ENCODE peak calls at places on chromosome 9, in four cellular contexts. Y is GM12878, O is HEK293T, T is HepG2. S is an unnamed sample.

GRCh38 chr9:12847591-12847990 is 72.8 kb downstream of the LURAP1L start:
- DNase-seq in Y (no peak), O (no peak), T (no peak), S (no peak)

GRCh38 chr9:19828586-19828985 is 39.7 kb upstream of the SLC24A2 start:
- DNase-seq in Y (no peak), O (no peak), T (no peak), S (no peak)

GRCh38 chr9:134957165-134957944 is 39.6 kb upstream of the FCN1 start:
- DNase-seq in Y (no peak), O (no peak), T (no peak), S (no peak)

GRCh38 chr9:95504053-95504963 is 12.5 kb downstream of the PTCH1 start:
- DNase-seq in Y (no peak), O (no peak), T (peak), S (peak)

GRCh38 chr9:7376838-7377237 is 422.7 kb downstream of the DMAC1 start:
- DNase-seq in Y (no peak), O (no peak), T (no peak), S (no peak)

GRCh38 chr9:36899406-36899805 is 134.7 kb downstream of the PAX5 start:
- DNase-seq in Y (no peak), O (no peak), T (no peak), S (no peak)

GRCh38 chr9:91197232-91198181 is 164.2 kb downstream of the AUH start:
- DNase-seq in Y (no peak), O (no peak), T (peak), S (peak)

GRCh38 chr9:81890104-81890503 is 38.1 kb upstream of the SPATA31D4 start:
- DNase-seq in Y (no peak), O (no peak), T (no peak), S (no peak)

GRCh38 chr9:24545285-24545684 is 412 bp downstream of the IZUMO3 start:
- DNase-seq in Y (no peak), O (no peak), T (no peak), S (no peak)

GRCh38 chr9:127033784-127034183 is 88.7 kb downstream of the ANGPTL2 start:
- DNase-seq in Y (no peak), O (no peak), T (no peak), S (no peak)

GRCh38 chr9:86868611-86869010 is 78.7 kb downstream of the GAS1 start:
- DNase-seq in Y (no peak), O (no peak), T (no peak), S (no peak)

GRCh38 chr9:95896580-95896979 is 21.1 kb downstream of the ERCC6L2 start:
- DNase-seq in Y (no peak), O (no peak), T (no peak), S (no peak)

GRCh38 chr9:86960938-86961337 is 13.6 kb upstream of the GAS1 start:
- DNase-seq in Y (no peak), O (no peak), T (no peak), S (no peak)

GRCh38 chr9:124882221-124882620 is 20.3 kb downstream of the ARPC5L start:
- DNase-seq in Y (no peak), O (no peak), T (no peak), S (no peak)

GRCh38 chr9:113854310-113854709 is 21.8 kb upstream of the ZNF618 start:
- DNase-seq in Y (no peak), O (no peak), T (no peak), S (no peak)

GRCh38 chr9:130579738-130580463 is 524 bp downstream of the FUBP3 start:
- DNase-seq in Y (no peak), O (peak), T (no peak), S (no peak)
- TF ChIP-seq FOXK2 in Y (no peak), O (no peak), T (no peak), S (no peak)

GRCh38 chr9:98964201-98964600 is 20.5 kb downstream of the COL15A1 start:
- DNase-seq in Y (no peak), O (no peak), T (no peak), S (no peak)

GRCh38 chr9:98961513-98962180 is 17.9 kb downstream of the COL15A1 start:
- DNase-seq in Y (no peak), O (no peak), T (no peak), S (no peak)

GRCh38 chr9:98964911-98965336 is 21.2 kb downstream of the COL15A1 start:
- DNase-seq in Y (no peak), O (no peak), T (no peak), S (no peak)

GRCh38 chr9:98962181-98962560 is 18.5 kb downstream of the COL15A1 start:
- DNase-seq in Y (no peak), O (no peak), T (no peak), S (no peak)

GRCh38 chr9:98962861-98963260 is 19.2 kb downstream of the COL15A1 start:
- DNase-seq in Y (no peak), O (no peak), T (no peak), S (no peak)
- TF ChIP-seq FOXK2 in Y (no peak), O (no peak), T (no peak), S (no peak)

DNA sequence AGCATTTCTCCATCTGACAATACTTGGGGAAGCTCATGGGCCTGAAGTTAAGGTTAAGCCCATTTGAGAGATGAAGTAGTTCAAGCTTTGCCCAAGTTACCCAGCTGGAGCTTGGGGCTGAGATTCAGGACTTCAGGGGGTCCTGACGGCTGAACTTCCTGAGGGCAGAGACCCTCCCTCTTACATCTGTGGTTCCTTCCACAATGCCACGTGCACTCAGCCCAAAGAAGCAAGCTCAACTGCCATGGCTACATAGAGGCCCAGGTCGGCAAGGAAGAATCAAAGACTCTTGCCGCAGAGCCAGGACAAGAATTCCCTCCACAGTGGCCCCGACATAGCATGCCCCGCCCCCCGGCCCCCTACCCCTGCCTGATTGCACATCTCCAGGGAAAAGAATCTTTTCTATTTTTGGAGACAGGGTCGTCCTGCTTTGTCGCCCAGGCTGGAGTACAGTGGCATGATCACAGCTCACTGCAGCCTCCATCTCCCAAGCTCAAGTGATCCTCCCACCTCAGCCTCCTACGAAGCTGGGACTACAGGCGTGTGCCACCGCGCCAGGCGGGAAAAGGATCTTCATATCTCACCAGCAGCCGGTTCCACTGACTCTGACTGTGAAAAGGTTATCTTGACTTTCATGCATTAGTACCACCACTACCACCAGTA is 9.2 kb downstream of the PHF19 start:
- DNase-seq in Y (no peak), O (no peak), T (no peak), S (no peak)
- TF ChIP-seq FOXK2 in Y (no peak), O (no peak), T (no peak), S (no peak)

GRCh38 chr9:89813482-89813881 is 208.7 kb downstream of the GADD45G start:
- DNase-seq in Y (no peak), O (no peak), T (no peak), S (no peak)
- TF ChIP-seq FOXK2 in Y (no peak), O (no peak), T (no peak), S (no peak)

GRCh38 chr9:100690438-100690837 is 112.6 kb downstream of the CAVIN4 start:
- DNase-seq in Y (no peak), O (no peak), T (no peak), S (no peak)
- TF ChIP-seq FOXK2 in Y (no peak), O (no peak), T (no peak), S (no peak)

GRCh38 chr9:108099854-108100253 is 610.3 kb upstream of the KLF4 start:
- DNase-seq in Y (no peak), O (no peak), T (no peak), S (no peak)
- TF ChIP-seq FOXK2 in Y (no peak), O (no peak), T (no peak), S (no peak)

GRCh38 chr9:128159784-128160602 is at the start of gene BBLN:
- DNase-seq in Y (peak), O (peak), T (peak), S (peak)

GRCh38 chr9:128155736-128156500 is 4.1 kb upstream of the BBLN start:
- DNase-seq in Y (no peak), O (no peak), T (no peak), S (no peak)

GRCh38 chr9:128162215-128163026 is 2.4 kb downstream of the BBLN start:
- DNase-seq in Y (no peak), O (no peak), T (no peak), S (no peak)

GRCh38 chr9:128160603-128160987 is 530 bp downstream of the BBLN start:
- DNase-seq in Y (no peak), O (no peak), T (no peak), S (peak)

GRCh38 chr9:128159073-128159783 is 837 bp upstream of the BBLN start:
- DNase-seq in Y (peak), O (no peak), T (peak), S (peak)
- TF ChIP-seq FOXK2 in Y (no peak), O (no peak), T (no peak), S (no peak)

DNA sequence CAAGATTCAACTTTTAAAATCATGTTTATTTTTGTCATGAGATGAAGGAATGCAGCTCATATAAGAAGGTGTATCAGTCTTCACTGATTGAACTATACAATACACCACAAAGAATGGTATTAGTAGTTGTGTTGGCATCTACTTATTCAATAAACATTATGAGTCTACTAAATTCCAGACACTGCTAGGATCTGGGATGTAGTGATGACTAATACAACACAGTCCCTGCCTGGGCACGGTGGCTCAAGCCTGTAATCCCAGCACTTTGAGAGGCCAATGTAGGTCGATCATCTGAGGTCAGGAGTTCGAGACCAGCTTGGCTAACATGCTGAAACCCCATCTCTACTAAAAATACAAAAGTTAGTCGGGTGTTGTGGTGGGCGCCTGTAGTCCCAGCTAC is 171.4 kb upstream of the NFIB start:
- DNase-seq in Y (no peak), O (no peak), T (no peak), S (no peak)
- TF ChIP-seq FOXK2 in Y (no peak), O (no peak), T (no peak), S (no peak)

GRCh38 chr9:111161015-111161415 is 122.7 kb upstream of the LPAR1 start:
- DNase-seq in Y (no peak), O (no peak), T (no peak), S (no peak)

GRCh38 chr9:111163738-111164399 is 125.6 kb upstream of the LPAR1 start:
- DNase-seq in Y (no peak), O (no peak), T (no peak), S (no peak)

GRCh38 chr9:111152614-111153013 is 114.3 kb upstream of the LPAR1 start:
- DNase-seq in Y (no peak), O (no peak), T (no peak), S (no peak)

GRCh38 chr9:111153973-111154590 is 115.8 kb upstream of the LPAR1 start:
- DNase-seq in Y (no peak), O (no peak), T (no peak), S (no peak)

GRCh38 chr9:111158375-111158774 is 120.1 kb upstream of the LPAR1 start:
- DNase-seq in Y (no peak), O (no peak), T (no peak), S (no peak)
- TF ChIP-seq FOXK2 in Y (no peak), O (no peak), T (no peak), S (no peak)

GRCh38 chr9:34493972-34494535 is 28.7 kb downstream of the ENHO start:
- DNase-seq in Y (no peak), O (peak), T (no peak), S (peak)
- TF ChIP-seq FOXK2 in Y (no peak), O (no peak), T (no peak), S (no peak)

S was measured in K562.